ENCODE peak calls at places on chromosomes 6 and 20, in eight cellular contexts. F is osteocyte, P is HFFc6, A is kidney epithelial cell, Q is H9, O is Calu3, G is AG04450, N is MM.1S. X is an unnamed sample.

GRCh38 chr6:145929037-145929633 is 35.0 kb downstream of the SHPRH start:
- DNase-seq in F (no peak), P (peak), A (peak), Q (no peak), O (no peak), G (peak), N (peak), X (peak)

GRCh38 chr6:43570876-43571441 is 4.9 kb downstream of the XPO5 start:
- DNase-seq in F (no peak), P (no peak), A (peak), Q (no peak), O (no peak), G (no peak), N (no peak), X (peak)

GRCh38 chr6:120852293-120852849 is 481.9 kb downstream of the TBC1D32 start:
- DNase-seq in F (no peak), P (no peak), A (no peak), Q (no peak), O (no peak), G (no peak), N (no peak), X (no peak)

GRCh38 chr20:20017852-20018245 is 687 bp downstream of the NAA20 start:
- DNase-seq in F (no peak), P (no peak), A (no peak), Q (no peak), O (no peak), G (no peak), N (peak), X (no peak)

GRCh38 chr6:46691052-46691451 is 3.4 kb downstream of the TDRD6 start:
- DNase-seq in F (no peak), P (no peak), A (no peak), Q (no peak), O (no peak), G (no peak), N (no peak), X (no peak)

GRCh38 chr6:151876122-151876521 is 68.6 kb downstream of the ESR1 start:
- DNase-seq in F (no peak), P (no peak), A (no peak), Q (no peak), O (no peak), G (no peak), N (no peak), X (no peak)

GRCh38 chr6:131379951-131380350 is 193.1 kb upstream of the ARG1 start:
- DNase-seq in F (no peak), P (peak), A (peak), Q (no peak), O (no peak), G (peak), N (no peak), X (no peak)

GRCh38 chr6:117142995-117143394 is 122.4 kb upstream of the VGLL2 start:
- DNase-seq in F (no peak), P (no peak), A (no peak), Q (no peak), O (no peak), G (no peak), N (no peak), X (no peak)

GRCh38 chr6:27133281-27134227 is 113.9 kb upstream of the PRSS16 start:
- DNase-seq in F (peak), P (peak), A (no peak), Q (peak), O (peak), G (no peak), N (peak), X (peak)

GRCh38 chr20:56689852-56690485 is 60.9 kb downstream of the TFAP2C start:
- DNase-seq in F (no peak), P (peak), A (no peak), Q (no peak), O (no peak), G (no peak), N (peak), X (no peak)

GRCh38 chr6:110541701-110542309 is 65.4 kb upstream of the SLC22A16 start:
- DNase-seq in F (no peak), P (no peak), A (no peak), Q (no peak), O (no peak), G (no peak), N (no peak), X (no peak)

GRCh38 chr6:83378621-83379388 is 52.0 kb downstream of the ME1 start:
- DNase-seq in F (no peak), P (peak), A (peak), Q (no peak), O (no peak), G (peak), N (no peak), X (no peak)

GRCh38 chr6:90494067-90494773 is 92.7 kb downstream of the MAP3K7 start:
- DNase-seq in F (no peak), P (no peak), A (no peak), Q (peak), O (no peak), G (no peak), N (no peak), X (no peak)

GRCh38 chr6:29705389-29706231 is 17.6 kb upstream of the HLA-F start:
- DNase-seq in F (no peak), P (peak), A (no peak), Q (peak), O (peak), G (peak), N (no peak), X (no peak)

GRCh38 chr20:41316602-41317535 is 662 bp downstream of the ZHX3 start:
- DNase-seq in F (peak), P (peak), A (peak), Q (peak), O (peak), G (peak), N (peak), X (peak)

GRCh38 chr6:145247677-145248419 is 487.5 kb downstream of the EPM2A start:
- DNase-seq in F (no peak), P (peak), A (peak), Q (no peak), O (no peak), G (peak), N (no peak), X (no peak)

GRCh38 chr6:167210375-167211295 is 52.9 kb upstream of the GPR31 start:
- DNase-seq in F (no peak), P (no peak), A (no peak), Q (no peak), O (no peak), G (no peak), N (no peak), X (no peak)

GRCh38 chr6:128694303-128695009 is 174.1 kb upstream of the PTPRK start:
- DNase-seq in F (no peak), P (no peak), A (no peak), Q (no peak), O (no peak), G (no peak), N (no peak), X (no peak)

GRCh38 chr20:4607287-4607713 is 114.4 kb upstream of the PRND start:
- DNase-seq in F (no peak), P (peak), A (no peak), Q (peak), O (peak), G (peak), N (peak), X (peak)

GRCh38 chr6:163712569-163712966 is 298.1 kb downstream of the QKI start:
- DNase-seq in F (no peak), P (no peak), A (no peak), Q (no peak), O (no peak), G (no peak), N (no peak), X (no peak)

GRCh38 chr20:4999788-5000187 is 1.5 kb downstream of the SLC23A2 start:
- DNase-seq in F (no peak), P (no peak), A (no peak), Q (no peak), O (no peak), G (no peak), N (peak), X (no peak)

GRCh38 chr20:40683221-40683893 is 5.7 kb downstream of the MAFB start:
- DNase-seq in F (no peak), P (no peak), A (no peak), Q (peak), O (no peak), G (no peak), N (no peak), X (no peak)

GRCh38 chr20:60009826-60010616 is 51.8 kb downstream of the CDH26 start:
- DNase-seq in F (peak), P (no peak), A (no peak), Q (peak), O (no peak), G (no peak), N (no peak), X (no peak)
- TF ChIP-seq CTCF in F (peak), P (peak), A (peak), Q (peak), O (no peak), G (peak), N (peak), X (no peak)

GRCh38 chr6:6788394-6789020 is 200.0 kb downstream of the LY86 start:
- DNase-seq in F (no peak), P (no peak), A (no peak), Q (no peak), O (no peak), G (no peak), N (peak), X (peak)
- TF ChIP-seq CTCF in F (peak), P (peak), A (peak), Q (peak), O (no peak), G (peak), N (peak), X (peak)

DNA sequence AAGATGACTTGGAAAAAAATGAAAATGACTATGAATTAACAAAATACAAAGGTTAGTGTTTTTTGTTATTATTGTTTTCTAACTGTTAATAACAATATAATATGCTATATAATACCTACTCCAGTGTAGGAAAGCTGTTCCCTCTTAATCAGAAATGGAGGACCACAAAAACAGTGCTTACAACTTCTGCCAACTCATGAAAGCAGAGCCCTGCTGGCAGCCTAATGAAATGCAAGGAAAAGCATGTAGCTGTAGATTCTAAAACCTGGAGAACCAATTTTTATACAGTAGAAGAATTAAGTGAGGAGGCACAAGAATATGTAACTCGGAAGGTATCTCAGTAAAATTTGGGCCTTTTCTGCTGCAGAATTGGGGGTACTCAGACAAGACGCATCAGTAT is 29.4 kb downstream of the PHIP start:
- DNase-seq in F (no peak), P (peak), A (no peak), Q (peak), O (peak), G (no peak), N (no peak), X (no peak)
- TF ChIP-seq CTCF in F (peak), P (peak), A (peak), Q (peak), O (no peak), G (peak), N (peak), X (no peak)

GRCh38 chr20:48921168-48921882 is at the start of gene ARFGEF2:
- DNase-seq in F (peak), P (peak), A (no peak), Q (peak), O (peak), G (peak), N (peak), X (peak)
- TF ChIP-seq CTCF in F (no peak), P (peak), A (no peak), Q (no peak), O (peak), G (no peak), N (no peak), X (no peak)

GRCh38 chr6:2037230-2037926 is 208.0 kb downstream of the GMDS start:
- DNase-seq in F (no peak), P (peak), A (no peak), Q (no peak), O (no peak), G (no peak), N (no peak), X (no peak)
- TF ChIP-seq CTCF in F (peak), P (peak), A (peak), Q (peak), O (no peak), G (peak), N (no peak), X (no peak)

DNA sequence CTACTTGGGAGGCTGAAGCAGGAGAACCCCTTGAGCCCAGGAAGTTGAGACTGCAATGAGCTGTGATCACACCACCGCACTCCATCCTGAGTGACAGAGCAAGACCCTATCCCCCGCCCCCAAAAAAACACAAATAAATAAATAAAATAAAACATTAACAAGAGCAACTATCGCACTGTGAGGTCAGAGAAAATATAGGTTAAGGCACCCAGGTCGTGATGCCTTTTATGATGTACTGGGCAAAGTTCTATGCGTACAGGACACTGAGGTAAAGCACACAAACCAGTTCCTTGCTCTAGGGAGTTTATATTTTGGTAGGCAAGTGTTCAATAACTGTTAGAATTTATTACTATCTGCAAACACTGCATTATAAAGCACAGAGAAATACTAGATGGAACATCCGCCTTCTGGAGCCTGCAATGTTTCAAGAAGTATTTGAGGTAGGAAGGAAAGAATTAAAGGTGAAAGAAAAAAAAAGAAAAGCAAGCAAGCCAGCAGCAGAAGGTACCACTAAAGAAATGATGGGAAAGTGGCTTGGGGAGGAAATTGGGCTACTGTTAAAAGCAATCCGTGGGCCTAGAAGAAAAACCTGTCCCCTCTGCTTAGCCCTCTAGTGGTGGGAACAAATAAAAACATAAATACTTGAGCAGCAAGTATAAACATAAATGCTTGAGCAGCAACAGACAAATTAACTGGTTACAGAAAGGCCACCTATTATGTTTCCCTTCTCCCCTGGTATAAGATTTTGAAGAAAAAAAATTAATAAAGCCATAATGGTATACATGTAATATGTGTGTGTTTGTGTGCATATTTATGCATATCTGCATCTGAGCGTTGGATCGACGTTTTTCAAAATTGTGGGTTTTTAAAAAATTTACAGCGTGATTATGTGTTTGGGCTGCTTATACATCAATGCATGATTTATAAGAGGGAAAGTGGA is 128.0 kb downstream of the PHACTR1 start:
- DNase-seq in F (no peak), P (peak), A (no peak), Q (no peak), O (no peak), G (no peak), N (peak), X (peak)
- TF ChIP-seq CTCF in F (peak), P (peak), A (peak), Q (peak), O (no peak), G (peak), N (peak), X (peak)